ENCODE peak calls at places on chromosomes 7 and 10, in eight cellular contexts. L is transverse colon; V is RWPE1; Q is effector memory CD8-positive, alpha-beta T cell; I is neural crest cell; Z is natural killer cell treated with Interleukin-12 subunit alpha and Interleukin-12 subunit beta and Interleukin-15 and Interleukin-18, amount 100 ng/mL, for 72 hours; M is memory B cell; G is IMR-90. H is an unnamed sample.
A peak's percentile ranks its signal among the peaks of the same experiment; 100 is the strongest.

GRCh38 chr7:94190599-94191061 is 186.5 kb upstream of the BET1 start:
- DNase-seq in G (peak; percentile 98), I (no peak), Z (no peak), V (peak; percentile 28), Q (no peak), M (no peak), L (no peak), H (no peak)

GRCh38 chr10:113221756-113222168 is 271.7 kb downstream of the TCF7L2 start:
- DNase-seq in M (no peak), G (no peak), Z (no peak), L (no peak), Q (no peak), V (no peak), I (no peak), H (no peak)

GRCh38 chr7:97982647-97983046 is 7.3 kb downstream of the OCM2 start:
- DNase-seq in M (no peak), I (no peak), L (no peak), Z (no peak), V (no peak), Q (no peak), G (no peak), H (no peak)

GRCh38 chr10:101569838-101570763 is 18.0 kb downstream of the POLL start:
- DNase-seq in L (peak; percentile 87), G (peak; percentile 35), M (peak; percentile 84), I (peak; percentile 84), V (peak; percentile 88), Z (peak; percentile 78), Q (peak; percentile 77), H (no peak)

GRCh38 chr7:12570529-12571461 is at the start of gene SCIN:
- DNase-seq in I (peak; percentile 22), Z (no peak), L (peak; percentile 79), M (no peak), Q (no peak), G (no peak), V (peak; percentile 20), H (no peak)

GRCh38 chr7:158274996-158275395 is 312.6 kb downstream of the PTPRN2 start:
- DNase-seq in G (no peak), L (no peak), M (no peak), I (no peak), V (no peak), Q (no peak), Z (peak; percentile 59), H (no peak)

GRCh38 chr7:33849004-33849403 is 56.3 kb upstream of the BMPER start:
- DNase-seq in V (no peak), I (no peak), L (no peak), M (no peak), Z (no peak), G (peak; percentile 73), Q (no peak), H (no peak)

GRCh38 chr10:84026821-84027257 is 112.5 kb upstream of the GHITM start:
- DNase-seq in G (peak; percentile 1), Q (no peak), Z (no peak), L (no peak), M (no peak), V (peak; percentile 30), I (peak; percentile 38), H (no peak)

GRCh38 chr10:3330687-3331086 is 158.1 kb upstream of the PITRM1 start:
- DNase-seq in L (no peak), G (peak; percentile 83), V (peak; percentile 58), I (no peak), Z (no peak), M (no peak), Q (no peak), H (no peak)

GRCh38 chr10:111072232-111072631 is 4.6 kb upstream of the ADRA2A start:
- DNase-seq in M (no peak), Z (no peak), L (no peak), V (no peak), Q (no peak), I (no peak), G (no peak), H (no peak)

GRCh38 chr10:80081801-80082750 is 3.6 kb downstream of the TMEM254 start:
- DNase-seq in Q (no peak), I (no peak), M (no peak), Z (no peak), L (no peak), G (peak; percentile 60), V (peak; percentile 71), H (no peak)

GRCh38 chr7:2582006-2582735 is 23.4 kb downstream of the IQCE start:
- DNase-seq in I (no peak), G (no peak), V (no peak), Q (no peak), L (no peak), M (no peak), Z (no peak), H (no peak)